ENCODE peak calls at places on chromosomes 12 and 14, in five cellular contexts. H is NCI-H1092 treated with DMSO at 0.1 percent for 48 hours, O is HT1080, J is COR-L47, Y is omental fat pad. V is an unnamed sample.

GRCh38 chr12:50018968-50019367 is 6.3 kb downstream of the RACGAP1 start:
- DNase-seq in H (no peak), O (no peak), J (no peak), Y (no peak), V (peak)

GRCh38 chr12:16325426-16325825 is 22.0 kb upstream of the MGST1 start:
- DNase-seq in H (peak), O (no peak), J (peak), Y (no peak), V (no peak)

GRCh38 chr12:128783129-128783574 is 40.6 kb downstream of the SLC15A4 start:
- DNase-seq in H (no peak), O (peak), J (no peak), Y (no peak), V (peak)

GRCh38 chr14:54565236-54566151 is 1.4 kb upstream of the SAMD4A start:
- DNase-seq in H (peak), O (peak), J (peak), Y (peak), V (peak)

GRCh38 chr12:132517013-132517739 is 27.2 kb downstream of the FBRSL1 start:
- DNase-seq in H (no peak), O (no peak), J (no peak), Y (no peak), V (no peak)

GRCh38 chr14:55281316-55281839 is 10.2 kb downstream of the FBXO34 start:
- DNase-seq in H (no peak), O (no peak), J (no peak), Y (no peak), V (no peak)

GRCh38 chr12:8145754-8146415 is 10.9 kb upstream of the ZNF705A start:
- DNase-seq in H (no peak), O (peak), J (no peak), Y (no peak), V (no peak)

GRCh38 chr14:37195327-37195726 is 2.4 kb upstream of the MIPOL1 start:
- DNase-seq in H (no peak), O (peak), J (no peak), Y (no peak), V (peak)

GRCh38 chr14:90454041-90455000 is 57.5 kb downstream of the CALM1 start:
- DNase-seq in H (no peak), O (peak), J (no peak), Y (no peak), V (no peak)

GRCh38 chr14:100440207-100440631 is 117.1 kb downstream of the SLC25A47 start:
- DNase-seq in H (peak), O (peak), J (peak), Y (no peak), V (no peak)

GRCh38 chr14:22982013-22982476 is 306 bp downstream of the AJUBA start:
- DNase-seq in H (no peak), O (no peak), J (no peak), Y (no peak), V (no peak)

GRCh38 chr14:24712909-24713308 is 78.9 kb upstream of the GZMB start:
- DNase-seq in H (peak), O (no peak), J (no peak), Y (no peak), V (no peak)

GRCh38 chr14:37594916-37595808 is at the start of the genes FOXA1 and TTC6:
- DNase-seq in H (peak), O (peak), J (peak), Y (no peak), V (peak)

GRCh38 chr14:47044841-47045240 is 393.3 kb upstream of the RPL10L start:
- DNase-seq in H (peak), O (peak), J (peak), Y (no peak), V (peak)

V was measured in RKO.